ENCODE peak calls at places on chromosomes 12 and 14, in seven cellular contexts. Y is HCT116; D is foreskin fibroblast; N is WERI-Rb-1; H is GM13976; T is fibroblast of mammary gland; L is activated CD8-positive, alpha-beta T cell treated with anti-CD3 and anti-CD28 coated beads for 36 hours. B is an unnamed sample.

GRCh38 chr14:23357261-23357660 is 4.6 kb upstream of the SLC22A17 start:
- DNase-seq in L (no peak), T (no peak), N (no peak), Y (no peak), H (peak), D (no peak), B (no peak)

GRCh38 chr14:53956427-53957201 is at the start of gene BMP4:
- DNase-seq in N (no peak), Y (peak), L (peak), D (peak), H (peak), T (no peak), B (peak)

GRCh38 chr14:100108042-100108825 is 43.0 kb downstream of the EVL start:
- DNase-seq in Y (peak), H (peak), D (peak), T (peak), N (peak), L (peak), B (peak)

GRCh38 chr12:25433024-25433423 is 120.1 kb downstream of the LMNTD1 start:
- DNase-seq in H (no peak), N (no peak), D (no peak), Y (no peak), T (no peak), L (no peak), B (no peak)

GRCh38 chr12:79844693-79845092 is 90.2 kb downstream of the PPP1R12A start:
- DNase-seq in Y (peak), H (no peak), L (no peak), T (peak), N (no peak), D (peak), B (no peak)

GRCh38 chr14:68248481-68249255 is 429.1 kb downstream of the RAD51B start:
- DNase-seq in T (peak), Y (peak), L (no peak), D (peak), N (no peak), H (peak), B (peak)

GRCh38 chr14:22190411-22191191 is 398.4 kb downstream of the DAD1 start:
- DNase-seq in N (no peak), H (no peak), Y (no peak), T (peak), L (no peak), D (no peak), B (no peak)

GRCh38 chr14:96584199-96584906 is 82.2 kb downstream of the PAPOLA start:
- DNase-seq in Y (peak), D (no peak), T (peak), H (peak), N (peak), L (peak), B (peak)

GRCh38 chr14:99806841-99807240 is 13.6 kb downstream of the EML1 start:
- DNase-seq in N (no peak), H (no peak), Y (no peak), T (no peak), D (no peak), L (no peak), B (no peak)

GRCh38 chr14:52352546-52352945 is 38.4 kb downstream of the PTGER2 start:
- DNase-seq in Y (no peak), T (peak), L (no peak), N (no peak), D (no peak), H (no peak), B (no peak)

GRCh38 chr12:52210925-52211650 is 19.3 kb upstream of the KRT80 start:
- DNase-seq in D (no peak), H (no peak), L (no peak), Y (no peak), N (no peak), T (no peak), B (no peak)

GRCh38 chr14:24307575-24308341 is at the start of gene CIDEB:
- DNase-seq in N (peak), D (peak), L (peak), Y (no peak), T (peak), H (peak), B (peak)

GRCh38 chr12:58757422-58757821 is 162.9 kb downstream of the LRIG3 start:
- DNase-seq in L (no peak), T (peak), Y (no peak), D (peak), H (no peak), N (no peak), B (no peak)

GRCh38 chr14:74649673-74650072 is 37.6 kb upstream of the LTBP2 start:
- DNase-seq in N (no peak), T (no peak), L (no peak), H (no peak), D (no peak), Y (no peak), B (no peak)

GRCh38 chr12:127780881-127781280 is 486.1 kb upstream of the TMEM132C start:
- DNase-seq in N (no peak), H (no peak), T (no peak), Y (no peak), L (no peak), D (no peak), B (no peak)

GRCh38 chr12:12016284-12017100 is 54.2 kb upstream of the BCL2L14 start:
- DNase-seq in Y (no peak), T (no peak), H (no peak), L (peak), N (no peak), D (no peak), B (no peak)

GRCh38 chr14:91400696-91401095 is 16.9 kb downstream of the CCDC88C start:
- DNase-seq in T (peak), D (no peak), H (no peak), L (no peak), N (no peak), Y (no peak), B (no peak)

GRCh38 chr14:42994001-42994736 is 1387.5 kb downstream of the LRFN5 start:
- DNase-seq in D (peak), T (peak), H (no peak), N (no peak), L (no peak), Y (no peak), B (no peak)

GRCh38 chr12:67630373-67631088 is 18.0 kb upstream of the DYRK2 start:
- DNase-seq in Y (no peak), L (peak), T (no peak), D (no peak), N (no peak), H (no peak), B (peak)

GRCh38 chr14:69376439-69376838 is 21.7 kb downstream of the ERH start:
- DNase-seq in H (no peak), Y (no peak), T (peak), N (no peak), D (peak), L (no peak), B (no peak)

GRCh38 chr12:5163661-5164060 is 120.0 kb downstream of the KCNA5 start:
- DNase-seq in T (no peak), H (no peak), D (no peak), N (no peak), L (no peak), Y (no peak), B (no peak)

GRCh38 chr12:108806921-108807320 is 50.5 kb downstream of the SSH1 start:
- DNase-seq in D (no peak), N (no peak), T (no peak), H (no peak), L (no peak), Y (no peak), B (no peak)

GRCh38 chr12:52082026-52082667 is 2.6 kb downstream of the SMIM41 start:
- DNase-seq in D (peak), N (no peak), H (no peak), T (peak), Y (no peak), L (no peak), B (no peak)

GRCh38 chr12:67243260-67243659 is 25.9 kb upstream of the CAND1 start:
- DNase-seq in D (no peak), L (no peak), H (no peak), Y (no peak), T (no peak), N (no peak), B (no peak)

GRCh38 chr12:58349161-58349560 is 407.8 kb downstream of the ATP23 start:
- DNase-seq in N (no peak), Y (no peak), D (no peak), T (no peak), H (no peak), L (no peak), B (no peak)

GRCh38 chr14:39219075-39219499 is 14.6 kb upstream of the MIA2 start:
- DNase-seq in D (peak), H (no peak), Y (peak), L (no peak), N (no peak), T (peak), B (no peak)

GRCh38 chr14:90484291-90484690 is 87.5 kb downstream of the CALM1 start:
- DNase-seq in N (no peak), H (no peak), Y (no peak), D (no peak), L (no peak), T (no peak), B (no peak)

GRCh38 chr14:63283501-63284248 is 35.1 kb downstream of the GPHB5 start:
- DNase-seq in Y (no peak), T (no peak), N (no peak), D (no peak), H (no peak), L (no peak), B (no peak)

GRCh38 chr12:12560587-12561304 is 1.9 kb downstream of the DUSP16 start:
- DNase-seq in Y (no peak), L (peak), D (no peak), H (peak), T (peak), N (peak), B (peak)

GRCh38 chr12:48903982-48904411 is 21.3 kb downstream of the FKBP11 start:
- DNase-seq in L (peak), N (peak), Y (peak), D (peak), H (peak), T (peak), B (peak)

GRCh38 chr14:93536945-93537344 is 106.2 kb downstream of the UNC79 start:
- DNase-seq in T (peak), N (peak), L (no peak), D (no peak), Y (peak), H (peak), B (no peak)

GRCh38 chr14:47191693-47192092 is 483.7 kb downstream of the MDGA2 start:
- DNase-seq in H (no peak), T (peak), L (no peak), N (no peak), D (no peak), Y (no peak), B (no peak)

GRCh38 chr12:69583203-69583602 is 2.1 kb upstream of the CCT2 start:
- DNase-seq in L (no peak), Y (no peak), T (no peak), D (no peak), N (peak), H (no peak), B (no peak)
- TF ChIP-seq CTCF in L (no peak), Y (peak), T (no peak), D (no peak), N (peak), H (no peak), B (no peak)

DNA sequence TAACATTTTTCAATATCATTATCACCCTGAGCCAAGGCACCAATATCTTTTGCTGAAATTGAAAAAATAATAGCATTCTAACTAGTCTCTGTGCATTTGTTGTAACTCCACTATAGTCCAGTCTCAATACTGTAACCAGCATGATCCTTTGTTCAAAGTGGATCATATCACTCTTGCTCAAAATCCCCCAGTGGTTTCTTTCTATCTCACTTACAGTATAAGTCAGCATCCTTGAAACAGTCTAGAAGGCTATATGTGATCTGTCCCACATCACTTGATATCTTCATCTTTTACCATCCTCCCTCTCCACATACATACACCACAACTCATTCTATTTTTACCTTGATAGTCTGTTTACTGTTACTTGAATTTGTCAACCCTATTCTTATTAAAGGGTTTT is 435.7 kb downstream of the CCER1 start:
- DNase-seq in D (no peak), N (no peak), T (no peak), Y (no peak), H (no peak), L (no peak), B (no peak)
- TF ChIP-seq CTCF in D (no peak), N (no peak), T (no peak), Y (no peak), H (no peak), L (no peak), B (no peak)

DNA sequence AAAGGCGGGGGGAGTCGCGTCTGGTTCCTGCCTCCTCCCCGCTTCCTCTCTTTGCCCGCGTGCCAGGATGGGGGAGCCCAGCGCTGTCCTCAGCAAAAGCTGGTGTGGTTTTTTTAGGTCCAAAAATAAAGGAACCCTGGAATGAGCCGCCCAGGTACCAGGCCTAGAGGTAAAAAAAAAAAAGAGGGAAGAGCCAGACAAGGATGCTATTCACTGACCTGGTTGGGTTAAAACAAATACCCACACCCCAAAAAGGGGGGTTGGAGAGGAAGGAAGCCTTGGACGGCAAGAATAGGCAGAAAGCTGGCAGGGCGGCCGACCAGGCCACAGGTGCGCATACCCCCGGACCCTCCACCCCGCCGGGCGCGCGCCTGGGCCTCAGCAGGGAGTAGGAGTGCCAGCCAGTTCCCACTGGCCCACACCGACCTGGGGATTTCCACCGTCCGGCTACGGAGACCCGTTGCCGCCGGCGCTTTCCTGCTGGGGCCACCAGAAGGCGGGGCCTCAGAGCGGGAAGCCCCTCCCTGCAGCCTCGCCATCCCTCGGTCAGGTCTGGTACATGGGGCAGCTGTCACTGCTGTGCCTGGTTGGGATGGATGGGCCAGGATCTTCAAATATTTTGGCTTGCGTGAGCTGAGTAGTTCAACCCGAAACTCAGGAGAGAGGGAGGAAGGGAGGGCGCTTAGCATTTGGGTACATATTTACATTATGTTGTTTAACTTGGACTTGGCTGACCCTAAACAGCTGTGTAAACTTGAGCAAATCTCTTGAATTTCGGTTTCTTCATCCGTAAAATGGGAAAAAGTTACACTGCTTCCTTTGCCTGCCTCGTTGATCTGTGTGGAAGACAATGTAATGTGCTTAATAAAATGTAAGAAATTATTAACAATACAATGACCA is 5.4 kb upstream of the IRF2BPL start:
- DNase-seq in L (peak), D (peak), Y (no peak), H (peak), N (peak), T (peak), B (peak)
- TF ChIP-seq CTCF in L (no peak), D (no peak), Y (no peak), H (no peak), N (peak), T (no peak), B (no peak)

DNA sequence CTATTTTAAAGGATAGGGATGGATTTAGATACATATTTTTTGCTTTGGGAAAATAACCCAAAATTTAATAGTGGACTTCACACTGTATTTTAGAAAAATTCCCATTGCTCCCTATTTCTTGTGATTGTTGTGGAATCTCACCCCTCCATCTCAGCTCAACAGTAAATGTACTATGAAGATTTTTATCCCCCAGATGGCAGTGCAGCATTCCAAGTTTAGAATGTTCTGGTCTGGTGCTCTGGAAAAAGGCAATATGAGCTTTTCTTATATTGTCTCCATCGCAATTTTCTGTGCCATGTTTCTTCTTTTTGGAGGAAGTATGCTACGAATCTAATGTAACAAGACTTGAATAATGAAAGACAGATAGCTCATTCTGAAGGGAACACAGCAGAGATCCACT is 471.7 kb upstream of the SYT1 start:
- DNase-seq in N (no peak), T (peak), Y (no peak), D (peak), L (no peak), H (no peak), B (no peak)
- TF ChIP-seq CTCF in N (no peak), T (peak), Y (peak), D (peak), L (no peak), H (no peak), B (no peak)

DNA sequence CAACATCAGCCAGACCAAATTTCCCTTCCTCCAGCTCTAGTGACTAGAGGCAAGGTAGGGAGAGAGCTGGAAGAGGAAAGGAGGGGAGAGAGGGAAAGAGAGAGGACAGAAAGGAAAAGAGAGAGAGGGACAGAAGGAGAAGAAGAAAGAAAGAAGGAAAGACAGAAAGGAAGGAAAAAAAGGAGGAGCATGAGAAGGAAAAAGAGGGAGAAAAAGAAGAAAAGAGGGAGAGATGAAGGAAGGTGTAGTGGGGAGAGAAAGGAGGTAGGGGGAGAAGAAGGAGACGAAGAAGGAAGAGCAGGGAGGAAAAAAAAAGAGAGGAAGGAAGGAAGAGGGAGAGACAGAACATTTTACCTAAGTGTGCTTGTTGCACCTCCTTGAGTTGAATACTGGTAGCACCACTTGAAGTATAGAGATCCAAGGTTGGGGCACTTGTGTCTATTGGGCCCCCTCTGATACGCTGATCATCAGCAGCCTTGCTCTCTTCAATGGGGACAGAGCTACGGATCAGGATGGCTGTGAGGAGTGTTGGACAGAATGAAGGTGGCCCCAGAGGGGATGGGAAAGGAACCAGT is 232.5 kb downstream of the SUDS3 start:
- DNase-seq in D (no peak), H (no peak), Y (no peak), L (no peak), N (no peak), T (no peak), B (no peak)
- TF ChIP-seq CTCF in D (no peak), H (no peak), Y (no peak), L (no peak), N (peak), T (no peak), B (no peak)

GRCh38 chr12:27524839-27525238 is 833 bp downstream of the PPFIBP1 start:
- DNase-seq in L (no peak), Y (no peak), N (no peak), D (no peak), H (no peak), T (peak), B (no peak)
- TF ChIP-seq CTCF in L (no peak), Y (no peak), N (no peak), D (no peak), H (no peak), T (peak), B (no peak)

GRCh38 chr12:66119870-66120241 is 10.7 kb downstream of the LLPH start:
- DNase-seq in Y (no peak), H (no peak), L (no peak), T (no peak), N (no peak), D (no peak), B (no peak)

GRCh38 chr12:66119229-66119869 is 11.2 kb downstream of the LLPH start:
- DNase-seq in Y (no peak), L (no peak), N (no peak), H (no peak), D (no peak), T (peak), B (no peak)

GRCh38 chr12:66118240-66118891 is 12.2 kb downstream of the LLPH start:
- DNase-seq in Y (no peak), N (no peak), L (no peak), T (peak), H (no peak), D (no peak), B (no peak)

GRCh38 chr12:66117242-66117641 is 13.3 kb downstream of the LLPH start:
- DNase-seq in H (no peak), N (no peak), T (no peak), D (no peak), L (no peak), Y (no peak), B (no peak)

DNA sequence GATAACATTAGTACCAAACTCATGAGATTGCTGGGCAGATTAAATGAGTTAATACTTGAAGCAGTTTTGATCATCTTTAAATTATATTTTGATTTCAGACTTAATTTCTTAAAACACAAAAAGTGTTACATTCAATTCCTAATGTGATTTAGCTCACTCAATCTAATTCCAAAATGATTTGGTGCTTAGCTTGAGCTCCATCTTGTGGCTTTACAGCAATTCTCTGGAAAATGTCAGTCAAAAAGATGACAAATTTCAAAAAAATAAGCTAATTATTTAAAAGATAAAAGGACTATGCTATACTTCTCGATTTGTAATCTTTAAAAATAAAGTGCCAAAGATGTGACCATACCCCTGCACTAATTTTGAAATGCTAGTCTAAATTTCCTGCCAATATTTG is 10.1 kb downstream of the LLPH start:
- DNase-seq in H (no peak), T (no peak), L (no peak), Y (no peak), D (no peak), N (no peak), B (no peak)
- TF ChIP-seq CTCF in H (no peak), T (peak), L (no peak), Y (peak), D (peak), N (no peak), B (no peak)

GRCh38 chr12:107732365-107732764 is 28.6 kb downstream of the PRDM4 start:
- DNase-seq in Y (no peak), D (no peak), H (no peak), T (no peak), N (no peak), L (no peak), B (no peak)

GRCh38 chr12:107731376-107731775 is 29.6 kb downstream of the PRDM4 start:
- DNase-seq in T (no peak), H (no peak), N (no peak), L (no peak), D (no peak), Y (no peak), B (no peak)

GRCh38 chr12:107730942-107731341 is 30.0 kb downstream of the PRDM4 start:
- DNase-seq in T (no peak), H (no peak), L (no peak), Y (no peak), N (no peak), D (no peak), B (no peak)

GRCh38 chr12:107734139-107734538 is 26.8 kb downstream of the PRDM4 start:
- DNase-seq in N (no peak), L (no peak), H (no peak), T (no peak), Y (no peak), D (no peak), B (no peak)

GRCh38 chr12:107736914-107737313 is 24.0 kb downstream of the PRDM4 start:
- DNase-seq in Y (no peak), T (no peak), D (no peak), N (no peak), L (no peak), H (peak), B (peak)
- TF ChIP-seq CTCF in Y (no peak), T (no peak), D (no peak), N (no peak), L (no peak), H (peak), B (peak)